ENCODE peak calls at places on chromosomes 4 and X, in six cellular contexts. S is stimulated activated naive CD4-positive, alpha-beta T cell; N is RCC 7860; Q is fibroblast of lung; K is GM12891; V is activated gamma-delta T cell treated with anti-CD3 and anti-CD28 coated beads, Interleukin-2, amount 50 U/mL, for 16 hours. R is an unnamed sample.

GRCh38 chrX:41137589-41137988 is 52.3 kb downstream of the USP9X start:
- DNase-seq in S (no peak), N (peak), Q (peak), K (no peak), V (no peak), R (no peak)

GRCh38 chr4:7630559-7631287 is 196.0 kb upstream of the PSAPL1 start:
- DNase-seq in S (no peak), N (peak), Q (peak), K (no peak), V (no peak), R (peak)

GRCh38 chrX:20363003-20363674 is 96.4 kb upstream of the RPS6KA3 start:
- DNase-seq in S (no peak), N (no peak), Q (peak), K (no peak), V (no peak), R (no peak)

GRCh38 chr4:10878861-10879260 is 194.3 kb upstream of the CLNK start:
- DNase-seq in S (no peak), N (no peak), Q (no peak), K (no peak), V (no peak), R (no peak)

GRCh38 chr4:15894923-15895411 is 43.6 kb downstream of the FGFBP1 start:
- DNase-seq in S (no peak), N (peak), Q (peak), K (no peak), V (no peak), R (no peak)

GRCh38 chr4:56424697-56425514 is 10.5 kb downstream of the PPAT start:
- DNase-seq in S (no peak), N (no peak), Q (peak), K (no peak), V (peak), R (peak)

GRCh38 chr4:165402375-165402774 is 23.6 kb downstream of the CPE start:
- DNase-seq in S (no peak), N (no peak), Q (no peak), K (no peak), V (no peak), R (peak)

GRCh38 chr4:2837110-2837903 is 6.3 kb upstream of the ADD1 start:
- DNase-seq in S (no peak), N (no peak), Q (no peak), K (no peak), V (no peak), R (no peak)

GRCh38 chr4:78414116-78414515 is 137.5 kb upstream of the ANXA3 start:
- DNase-seq in S (no peak), N (no peak), Q (peak), K (no peak), V (no peak), R (peak)

GRCh38 chr4:8148785-8149435 is 9.7 kb downstream of the ABLIM2 start:
- DNase-seq in S (no peak), N (no peak), Q (no peak), K (no peak), V (no peak), R (no peak)

GRCh38 chrX:51568586-51568985 is 50.1 kb downstream of the CENPVL3 start:
- DNase-seq in S (no peak), N (peak), Q (peak), K (no peak), V (no peak), R (no peak)

GRCh38 chr4:20044502-20044911 is 207.2 kb upstream of the SLIT2 start:
- DNase-seq in S (no peak), N (no peak), Q (peak), K (no peak), V (no peak), R (no peak)

GRCh38 chrX:71256051-71256450 is 2.1 kb upstream of the ZMYM3 start:
- DNase-seq in S (no peak), N (no peak), Q (peak), K (no peak), V (no peak), R (no peak)

GRCh38 chrX:151982217-151982616 is 7.7 kb upstream of the GABRE start:
- DNase-seq in S (no peak), N (peak), Q (peak), K (no peak), V (no peak), R (no peak)

GRCh38 chr4:5708829-5709680 is 696 bp upstream of the EVC2 start:
- DNase-seq in S (no peak), N (no peak), Q (no peak), K (no peak), V (no peak), R (no peak)

GRCh38 chr4:8329859-8330761 is 60.6 kb downstream of the HTRA3 start:
- DNase-seq in S (no peak), N (no peak), Q (no peak), K (no peak), V (no peak), R (no peak)

GRCh38 chrX:112839856-112840255 is 775 bp downstream of the AMOT start:
- DNase-seq in S (no peak), N (no peak), Q (no peak), K (no peak), V (no peak), R (no peak)

GRCh38 chr4:98341309-98341708 is 80.1 kb downstream of the RAP1GDS1 start:
- DNase-seq in S (no peak), N (peak), Q (peak), K (no peak), V (no peak), R (peak)

GRCh38 chr4:103067841-103068547 is 8.6 kb downstream of the SLC9B2 start:
- DNase-seq in S (no peak), N (peak), Q (peak), K (no peak), V (no peak), R (no peak)

GRCh38 chr4:116870667-116871066 is 214.7 kb downstream of the TRAM1L1 start:
- DNase-seq in S (no peak), N (no peak), Q (no peak), K (no peak), V (no peak), R (peak)

GRCh38 chrX:106936246-106936645 is 16.0 kb downstream of the CLDN2 start:
- DNase-seq in S (no peak), N (no peak), Q (no peak), K (no peak), V (no peak), R (no peak)

GRCh38 chr4:6442555-6442954 is 29.9 kb downstream of the PPP2R2C start:
- DNase-seq in S (no peak), N (no peak), Q (no peak), K (no peak), V (no peak), R (no peak)

GRCh38 chr4:186134254-186134653 is 29.8 kb downstream of the FAM149A start:
- DNase-seq in S (no peak), N (no peak), Q (no peak), K (peak), V (no peak), R (no peak)

GRCh38 chr4:31059753-31060522 is 339.8 kb downstream of the PCDH7 start:
- DNase-seq in S (no peak), N (no peak), Q (peak), K (no peak), V (no peak), R (no peak)

GRCh38 chr4:26613242-26613641 is 29.4 kb downstream of the TBC1D19 start:
- DNase-seq in S (no peak), N (no peak), Q (no peak), K (no peak), V (no peak), R (no peak)

GRCh38 chr4:75705198-75705712 is 19.1 kb upstream of the USO1 start:
- DNase-seq in S (no peak), N (no peak), Q (no peak), K (no peak), V (no peak), R (no peak)

GRCh38 chrX:15815779-15816452 is 25.6 kb downstream of the ZRSR2 start:
- DNase-seq in S (no peak), N (no peak), Q (no peak), K (peak), V (no peak), R (no peak)

GRCh38 chrX:2311483-2311882 is 189.3 kb downstream of the DHRSX start:
- DNase-seq in S (no peak), N (no peak), Q (peak), K (no peak), V (no peak), R (no peak)

GRCh38 chrX:78800114-78800513 is 52.6 kb downstream of the LPAR4 start:
- DNase-seq in S (no peak), N (no peak), Q (no peak), K (no peak), V (no peak), R (no peak)

GRCh38 chrX:133544105-133544504 is 128.8 kb upstream of the GPC4 start:
- DNase-seq in S (no peak), N (peak), Q (peak), K (no peak), V (no peak), R (no peak)

GRCh38 chr4:41832961-41833360 is 84.4 kb upstream of the PHOX2B start:
- DNase-seq in S (no peak), N (no peak), Q (no peak), K (no peak), V (no peak), R (no peak)

GRCh38 chr4:167230744-167231143 is 3.5 kb downstream of the SPOCK3 start:
- DNase-seq in S (no peak), N (no peak), Q (no peak), K (no peak), V (no peak), R (no peak)

GRCh38 chrX:101262590-101262989 is 28.5 kb downstream of the TAF7L start:
- DNase-seq in S (no peak), N (no peak), Q (no peak), K (no peak), V (no peak), R (no peak)

R was measured in NCI-H446.